ENCODE peak calls at places on chromosomes 4 and X, in seven cellular contexts. One of them, this sample, is unnamed.
A peak's percentile ranks its signal among the peaks of the same experiment; 100 is the strongest.

GRCh38 chr4:152937280-152937534 is 1.1 kb downstream of the FHDC1 start:
- DNase-seq in epithelial cell of esophagus: no peak
- DNase-seq in H4: no peak
- DNase-seq in GDM1: no peak
- DNase-seq in choroid plexus epithelial cell: no peak
- DNase-seq in RPMI7951: no peak
- DNase-seq in KG1: no peak
- DNase-seq in this sample: no peak

GRCh38 chrX:112058255-112058654 is 24.3 kb downstream of the TRPC5 start:
- DNase-seq in choroid plexus epithelial cell: no peak
- DNase-seq in KG1: no peak
- DNase-seq in epithelial cell of esophagus: no peak
- DNase-seq in GDM1: no peak
- DNase-seq in RPMI7951: no peak
- DNase-seq in H4: no peak
- DNase-seq in this sample: no peak

GRCh38 chr4:128787509-128788311 is 21.8 kb upstream of the JADE1 start:
- DNase-seq in choroid plexus epithelial cell: peak; percentile 54
- DNase-seq in RPMI7951: no peak
- DNase-seq in GDM1: no peak
- DNase-seq in KG1: no peak
- DNase-seq in H4: no peak
- DNase-seq in epithelial cell of esophagus: no peak
- DNase-seq in this sample: no peak

GRCh38 chr4:56464581-56464980 is 2.8 kb upstream of the SRP72 start:
- DNase-seq in epithelial cell of esophagus: no peak
- DNase-seq in choroid plexus epithelial cell: no peak
- DNase-seq in H4: no peak
- DNase-seq in RPMI7951: no peak
- DNase-seq in KG1: no peak
- DNase-seq in GDM1: no peak
- DNase-seq in this sample: no peak

GRCh38 chr4:7189066-7189465 is 3.3 kb upstream of the SORCS2 start:
- DNase-seq in RPMI7951: no peak
- DNase-seq in KG1: no peak
- DNase-seq in epithelial cell of esophagus: no peak
- DNase-seq in H4: no peak
- DNase-seq in choroid plexus epithelial cell: no peak
- DNase-seq in GDM1: no peak
- DNase-seq in this sample: peak; percentile 59

GRCh38 chrX:129655547-129656248 is 942 bp upstream of the APLN start:
- DNase-seq in KG1: no peak
- DNase-seq in epithelial cell of esophagus: peak; percentile 40
- DNase-seq in choroid plexus epithelial cell: no peak
- DNase-seq in GDM1: no peak
- DNase-seq in H4: no peak
- DNase-seq in RPMI7951: no peak
- DNase-seq in this sample: no peak

GRCh38 chrX:11535156-11535919 is 130.4 kb downstream of the ARHGAP6 start:
- DNase-seq in epithelial cell of esophagus: no peak
- DNase-seq in KG1: no peak
- DNase-seq in GDM1: no peak
- DNase-seq in choroid plexus epithelial cell: no peak
- DNase-seq in H4: no peak
- DNase-seq in RPMI7951: no peak
- DNase-seq in this sample: no peak

GRCh38 chrX:94695910-94696309 is 1021.9 kb downstream of the FAM133A start:
- DNase-seq in epithelial cell of esophagus: no peak
- DNase-seq in RPMI7951: no peak
- DNase-seq in GDM1: no peak
- DNase-seq in choroid plexus epithelial cell: no peak
- DNase-seq in KG1: no peak
- DNase-seq in H4: no peak
- DNase-seq in this sample: no peak

GRCh38 chr4:10180603-10180926 is 64.0 kb upstream of the WDR1 start:
- DNase-seq in H4: no peak
- DNase-seq in choroid plexus epithelial cell: peak; percentile 16
- DNase-seq in GDM1: peak; percentile 76
- DNase-seq in KG1: no peak
- DNase-seq in RPMI7951: no peak
- DNase-seq in epithelial cell of esophagus: no peak
- DNase-seq in this sample: no peak

GRCh38 chr4:156594619-156595018 is 377.0 kb downstream of the PDGFC start:
- DNase-seq in RPMI7951: no peak
- DNase-seq in KG1: no peak
- DNase-seq in choroid plexus epithelial cell: peak; percentile 38
- DNase-seq in GDM1: no peak
- DNase-seq in H4: no peak
- DNase-seq in epithelial cell of esophagus: peak; percentile 39
- DNase-seq in this sample: peak; percentile 71

GRCh38 chr4:120049732-120050494 is 16.7 kb downstream of the MAD2L1 start:
- DNase-seq in epithelial cell of esophagus: peak; percentile 82
- DNase-seq in GDM1: peak; percentile 53
- DNase-seq in H4: peak; percentile 88
- DNase-seq in choroid plexus epithelial cell: peak; percentile 92
- DNase-seq in RPMI7951: peak; percentile 85
- DNase-seq in KG1: peak; percentile 72
- DNase-seq in this sample: peak; percentile 93

GRCh38 chr4:8308856-8309771 is 39.6 kb downstream of the HTRA3 start:
- DNase-seq in GDM1: no peak
- DNase-seq in epithelial cell of esophagus: no peak
- DNase-seq in H4: no peak
- DNase-seq in RPMI7951: no peak
- DNase-seq in choroid plexus epithelial cell: peak; percentile 60
- DNase-seq in KG1: no peak
- DNase-seq in this sample: peak; percentile 90

GRCh38 chr4:107629318-107629717 is 90.7 kb downstream of the PAPSS1 start:
- DNase-seq in RPMI7951: no peak
- DNase-seq in choroid plexus epithelial cell: no peak
- DNase-seq in GDM1: no peak
- DNase-seq in KG1: no peak
- DNase-seq in epithelial cell of esophagus: no peak
- DNase-seq in H4: no peak
- DNase-seq in this sample: no peak

GRCh38 chr4:10035130-10035529 is 13.8 kb upstream of the SLC2A9 start:
- DNase-seq in H4: no peak
- DNase-seq in choroid plexus epithelial cell: no peak
- DNase-seq in epithelial cell of esophagus: no peak
- DNase-seq in GDM1: no peak
- DNase-seq in KG1: no peak
- DNase-seq in RPMI7951: no peak
- DNase-seq in this sample: peak; percentile 60

GRCh38 chr4:122542411-122543236 is 78.2 kb downstream of the IL21 start:
- DNase-seq in GDM1: no peak
- DNase-seq in H4: no peak
- DNase-seq in KG1: no peak
- DNase-seq in RPMI7951: no peak
- DNase-seq in epithelial cell of esophagus: peak; percentile 25
- DNase-seq in choroid plexus epithelial cell: peak; percentile 83
- DNase-seq in this sample: no peak

GRCh38 chrX:110310896-110311295 is 7.0 kb downstream of the AMMECR1 start:
- DNase-seq in KG1: no peak
- DNase-seq in GDM1: no peak
- DNase-seq in RPMI7951: peak; percentile 4
- DNase-seq in choroid plexus epithelial cell: no peak
- DNase-seq in H4: no peak
- DNase-seq in epithelial cell of esophagus: peak; percentile 60
- DNase-seq in this sample: no peak

GRCh38 chrX:17635231-17635630 is 102.1 kb upstream of the SCML1 start:
- DNase-seq in KG1: no peak
- DNase-seq in GDM1: no peak
- DNase-seq in H4: peak; percentile 39
- DNase-seq in epithelial cell of esophagus: no peak
- DNase-seq in RPMI7951: no peak
- DNase-seq in choroid plexus epithelial cell: peak; percentile 82
- DNase-seq in this sample: no peak

GRCh38 chr4:13481569-13481968 is 2.6 kb downstream of the RAB28 start:
- DNase-seq in H4: peak; percentile 31
- DNase-seq in GDM1: no peak
- DNase-seq in RPMI7951: peak; percentile 24
- DNase-seq in choroid plexus epithelial cell: peak; percentile 62
- DNase-seq in epithelial cell of esophagus: peak; percentile 69
- DNase-seq in KG1: no peak
- DNase-seq in this sample: no peak

This sample was measured in sigmoid colon.